ENCODE peak calls at places on chromosomes 4 and X, in four cellular contexts. M is dermis microvascular lymphatic vessel endothelial cell; D is astrocyte of the cerebellum; K is activated CD4-positive, CD25-positive, alpha-beta regulatory T cell. Y is an unnamed sample.

GRCh38 chr4:108060686-108061321 is 71.1 kb downstream of the HADH start:
- DNase-seq in M (no peak), D (no peak), K (no peak), Y (no peak)

GRCh38 chr4:98448923-98449322 is 187.7 kb downstream of the RAP1GDS1 start:
- DNase-seq in M (no peak), D (no peak), K (no peak), Y (no peak)

GRCh38 chr4:105509291-105509690 is 35.4 kb upstream of the PPA2 start:
- DNase-seq in M (no peak), D (no peak), K (no peak), Y (no peak)

GRCh38 chr4:94548571-94548970 is 96.8 kb downstream of the PDLIM5 start:
- DNase-seq in M (peak), D (peak), K (no peak), Y (peak)

GRCh38 chr4:165814256-165815010 is 58.6 kb upstream of the TLL1 start:
- DNase-seq in M (peak), D (no peak), K (no peak), Y (no peak)

GRCh38 chrX:31421441-31421840 is 349.6 kb upstream of the FTHL17 start:
- DNase-seq in M (no peak), D (no peak), K (no peak), Y (no peak)

GRCh38 chrX:131795442-131796229 is 227.5 kb upstream of the STK26 start:
- DNase-seq in M (no peak), D (no peak), K (no peak), Y (no peak)

GRCh38 chr4:150244600-150244999 is 166.4 kb downstream of the DCLK2 start:
- DNase-seq in M (no peak), D (peak), K (no peak), Y (no peak)

GRCh38 chr4:138887741-138888140 is 127.8 kb upstream of the NOCT start:
- DNase-seq in M (no peak), D (no peak), K (no peak), Y (no peak)

GRCh38 chr4:150431221-150431620 is 150.7 kb upstream of the MAB21L2 start:
- DNase-seq in M (no peak), D (no peak), K (no peak), Y (no peak)

GRCh38 chrX:37371578-37371981 is 22.4 kb downstream of the PRRG1 start:
- DNase-seq in M (no peak), D (no peak), K (no peak), Y (no peak)

GRCh38 chrX:152936306-152936705 is 38.4 kb downstream of the ZNF185 start:
- DNase-seq in M (no peak), D (no peak), K (no peak), Y (no peak)

GRCh38 chr4:88028961-88029360 is 21.5 kb downstream of the PKD2 start:
- DNase-seq in M (no peak), D (no peak), K (no peak), Y (no peak)

GRCh38 chr4:144820706-144821105 is 174.8 kb downstream of the HHIP start:
- DNase-seq in M (no peak), D (peak), K (no peak), Y (no peak)

GRCh38 chr4:114273246-114273645 is 293.8 kb upstream of the ARSJ start:
- DNase-seq in M (no peak), D (no peak), K (no peak), Y (no peak)

GRCh38 chrX:19343085-19343461 is 654 bp upstream of the PDHA1 start:
- DNase-seq in M (no peak), D (no peak), K (no peak), Y (no peak)

GRCh38 chr4:87101543-87102199 is 118.7 kb downstream of the KLHL8 start:
- DNase-seq in M (no peak), D (no peak), K (no peak), Y (no peak)

GRCh38 chr4:17635056-17635455 is 20.6 kb downstream of the MED28 start:
- DNase-seq in M (no peak), D (no peak), K (no peak), Y (no peak)

GRCh38 chrX:153934473-153935325 is at the start of gene NAA10:
- DNase-seq in M (peak), D (peak), K (peak), Y (no peak)

GRCh38 chr4:156906325-156906724 is 65.3 kb downstream of the PDGFC start:
- DNase-seq in M (no peak), D (no peak), K (no peak), Y (no peak)

GRCh38 chr4:102388636-102389035 is 43.4 kb upstream of the SLC39A8 start:
- DNase-seq in M (no peak), D (no peak), K (no peak), Y (no peak)

GRCh38 chr4:82429728-82430192 is 502 bp downstream of the HNRNPDL start:
- DNase-seq in M (no peak), D (no peak), K (peak), Y (peak)

GRCh38 chrX:47212381-47213293 is 5.8 kb upstream of the CDK16 start:
- DNase-seq in M (no peak), D (no peak), K (no peak), Y (no peak)

GRCh38 chr4:74056858-74057562 is 18.5 kb upstream of the CXCL3 start:
- DNase-seq in M (no peak), D (no peak), K (no peak), Y (no peak)

GRCh38 chr4:80540785-80541469 is 205.4 kb downstream of the CFAP299 start:
- DNase-seq in M (no peak), D (no peak), K (no peak), Y (no peak)

GRCh38 chr4:80202190-80202711 is 4.9 kb downstream of the PRDM8 start:
- DNase-seq in M (peak), D (no peak), K (peak), Y (no peak)

GRCh38 chr4:107314156-107314555 is 278.0 kb upstream of the DKK2 start:
- DNase-seq in M (no peak), D (no peak), K (no peak), Y (no peak)

GRCh38 chr4:169239236-169239905 is 31.4 kb downstream of the SH3RF1 start:
- DNase-seq in M (no peak), D (no peak), K (no peak), Y (no peak)

GRCh38 chrX:33721927-33722326 is 410.2 kb downstream of the FAM47A start:
- DNase-seq in M (no peak), D (no peak), K (no peak), Y (no peak)

GRCh38 chrX:12447448-12448154 is 309.3 kb downstream of the FRMPD4 start:
- DNase-seq in M (peak), D (peak), K (no peak), Y (no peak)

GRCh38 chr4:101527186-101527585 is 179.9 kb upstream of the PPP3CA start:
- DNase-seq in M (no peak), D (no peak), K (no peak), Y (no peak)

GRCh38 chrX:112368371-112368770 is 285.8 kb upstream of the TRPC5 start:
- DNase-seq in M (no peak), D (no peak), K (no peak), Y (no peak)

GRCh38 chrX:33543757-33544156 is 332.4 kb upstream of the DMD start:
- DNase-seq in M (no peak), D (no peak), K (no peak), Y (no peak)

GRCh38 chrX:12210196-12210815 is 72.0 kb downstream of the FRMPD4 start:
- DNase-seq in M (no peak), D (peak), K (no peak), Y (no peak)

GRCh38 chr4:75968084-75968483 is 22.7 kb downstream of the SDAD1 start:
- DNase-seq in M (no peak), D (no peak), K (no peak), Y (no peak)

GRCh38 chr4:46909078-46909477 is at the start of gene COX7B2:
- DNase-seq in M (no peak), D (no peak), K (no peak), Y (no peak)

GRCh38 chr4:40916880-40917279 is 167.1 kb downstream of the NSUN7 start:
- DNase-seq in M (peak), D (no peak), K (no peak), Y (no peak)